ENCODE peak calls at places on chromosomes 4 and X, in seven cellular contexts. W, X, I, Q, C, O and Z are unnamed samples.

GRCh38 chrX:906586-906985 is 276.0 kb downstream of the SHOX start:
- DNase-seq in W (no peak), X (no peak), I (no peak), Q (no peak), C (no peak), O (no peak), Z (no peak)

GRCh38 chrX:72123471-72124185 is 8.1 kb downstream of the RTL5 start:
- DNase-seq in W (no peak), X (no peak), I (no peak), Q (no peak), C (no peak), O (peak), Z (peak)

GRCh38 chrX:48468247-48468671 is 1.8 kb downstream of the SLC38A5 start:
- DNase-seq in W (no peak), X (no peak), I (peak), Q (no peak), C (no peak), O (peak), Z (no peak)

GRCh38 chrX:45505214-45505613 is 304.5 kb upstream of the DIPK2B start:
- DNase-seq in W (no peak), X (no peak), I (no peak), Q (no peak), C (no peak), O (peak), Z (no peak)

GRCh38 chrX:106917830-106918500 is 2.2 kb upstream of the CLDN2 start:
- DNase-seq in W (no peak), X (no peak), I (no peak), Q (no peak), C (no peak), O (peak), Z (no peak)

GRCh38 chr4:109294006-109294405 is 8.5 kb downstream of the COL25A1 start:
- DNase-seq in W (no peak), X (peak), I (peak), Q (no peak), C (peak), O (no peak), Z (no peak)

GRCh38 chrX:1246816-1247215 is 21.8 kb upstream of the CSF2RA start:
- DNase-seq in W (peak), X (peak), I (peak), Q (peak), C (peak), O (peak), Z (peak)

GRCh38 chrX:25012433-25012735 is 3.4 kb downstream of the ARX start:
- DNase-seq in W (no peak), X (no peak), I (no peak), Q (no peak), C (no peak), O (no peak), Z (no peak)

GRCh38 chrX:139106111-139106510 is 394.6 kb upstream of the FGF13 start:
- DNase-seq in W (no peak), X (no peak), I (no peak), Q (no peak), C (no peak), O (peak), Z (no peak)

GRCh38 chr4:40648141-40648540 is 18.5 kb upstream of the RBM47 start:
- DNase-seq in W (no peak), X (no peak), I (no peak), Q (no peak), C (no peak), O (no peak), Z (no peak)

GRCh38 chr4:145680902-145681301 is 956 bp downstream of the C4orf51 start:
- DNase-seq in W (no peak), X (no peak), I (no peak), Q (no peak), C (no peak), O (no peak), Z (no peak)

GRCh38 chrX:1435241-1435900 is 17.3 kb downstream of the ASMTL start:
- DNase-seq in W (no peak), X (no peak), I (no peak), Q (peak), C (no peak), O (no peak), Z (peak)